ENCODE peak calls at places on chromosomes 6 and 20, in eight cellular contexts. One of them, this sample, is unnamed.
A peak's percentile ranks its signal among the peaks of the same experiment; 100 is the strongest.

GRCh38 chr6:118876201-118876600 is 17.8 kb upstream of the ASF1A start:
- DNase-seq in ovary: no peak
- DNase-seq in A549: peak; percentile 5
- DNase-seq in GM12878: no peak
- DNase-seq in upper lobe of left lung: no peak
- DNase-seq in sigmoid colon: no peak
- DNase-seq in transverse colon: no peak
- DNase-seq in tibial nerve: no peak
- DNase-seq in this sample: no peak

GRCh38 chr6:27901801-27902200 is 10.4 kb downstream of the OR2B2 start:
- DNase-seq in ovary: no peak
- DNase-seq in A549: peak; percentile 35
- DNase-seq in GM12878: no peak
- DNase-seq in upper lobe of left lung: no peak
- DNase-seq in sigmoid colon: no peak
- DNase-seq in transverse colon: no peak
- DNase-seq in tibial nerve: no peak
- DNase-seq in this sample: no peak

GRCh38 chr6:9831783-9832182 is 583.1 kb downstream of the TFAP2A start:
- DNase-seq in ovary: no peak
- DNase-seq in A549: no peak
- DNase-seq in GM12878: no peak
- DNase-seq in upper lobe of left lung: no peak
- DNase-seq in sigmoid colon: no peak
- DNase-seq in transverse colon: no peak
- DNase-seq in tibial nerve: no peak
- DNase-seq in this sample: no peak

GRCh38 chr20:17882065-17882833 is 86.3 kb downstream of the SNX5 start:
- DNase-seq in ovary: no peak
- DNase-seq in A549: no peak
- DNase-seq in GM12878: no peak
- DNase-seq in upper lobe of left lung: no peak
- DNase-seq in sigmoid colon: peak; percentile 53
- DNase-seq in transverse colon: no peak
- DNase-seq in tibial nerve: no peak
- DNase-seq in this sample: no peak

GRCh38 chr20:50783903-50784302 is 11.0 kb upstream of the BCAS4 start:
- DNase-seq in ovary: no peak
- DNase-seq in A549: no peak
- DNase-seq in GM12878: no peak
- DNase-seq in upper lobe of left lung: no peak
- DNase-seq in sigmoid colon: no peak
- DNase-seq in transverse colon: no peak
- DNase-seq in tibial nerve: no peak
- DNase-seq in this sample: no peak

GRCh38 chr6:91697010-91697694 is 1110.3 kb upstream of the MAP3K7 start:
- DNase-seq in ovary: no peak
- DNase-seq in A549: no peak
- DNase-seq in GM12878: no peak
- DNase-seq in upper lobe of left lung: no peak
- DNase-seq in sigmoid colon: no peak
- DNase-seq in transverse colon: no peak
- DNase-seq in tibial nerve: no peak
- DNase-seq in this sample: no peak

GRCh38 chr6:148842631-148843030 is 95.8 kb downstream of the UST start:
- DNase-seq in ovary: no peak
- DNase-seq in A549: no peak
- DNase-seq in GM12878: no peak
- DNase-seq in upper lobe of left lung: peak; percentile 58
- DNase-seq in sigmoid colon: no peak
- DNase-seq in transverse colon: no peak
- DNase-seq in tibial nerve: no peak
- DNase-seq in this sample: no peak

GRCh38 chr6:97361286-97361685 is 78.3 kb upstream of the MMS22L start:
- DNase-seq in ovary: no peak
- DNase-seq in A549: peak; percentile 1
- DNase-seq in GM12878: no peak
- DNase-seq in upper lobe of left lung: no peak
- DNase-seq in sigmoid colon: no peak
- DNase-seq in transverse colon: no peak
- DNase-seq in tibial nerve: no peak
- DNase-seq in this sample: no peak

GRCh38 chr6:117932001-117932400 is 24.9 kb downstream of the SLC35F1 start:
- DNase-seq in ovary: no peak
- DNase-seq in A549: no peak
- DNase-seq in GM12878: no peak
- DNase-seq in upper lobe of left lung: no peak
- DNase-seq in sigmoid colon: no peak
- DNase-seq in transverse colon: no peak
- DNase-seq in tibial nerve: no peak
- DNase-seq in this sample: no peak

GRCh38 chr6:125612400-125612846 is 137.0 kb upstream of the HEY2 start:
- DNase-seq in ovary: no peak
- DNase-seq in A549: no peak
- DNase-seq in GM12878: no peak
- DNase-seq in upper lobe of left lung: no peak
- DNase-seq in sigmoid colon: no peak
- DNase-seq in transverse colon: no peak
- DNase-seq in tibial nerve: no peak
- DNase-seq in this sample: no peak

GRCh38 chr6:132298344-132298949 is 102.8 kb downstream of the MOXD1 start:
- DNase-seq in ovary: no peak
- DNase-seq in A549: peak; percentile 41
- DNase-seq in GM12878: no peak
- DNase-seq in upper lobe of left lung: no peak
- DNase-seq in sigmoid colon: no peak
- DNase-seq in transverse colon: peak; percentile 43
- DNase-seq in tibial nerve: no peak
- DNase-seq in this sample: no peak

GRCh38 chr6:7218586-7218985 is 94.4 kb downstream of the SSR1 start:
- DNase-seq in ovary: no peak
- DNase-seq in A549: no peak
- DNase-seq in GM12878: no peak
- DNase-seq in upper lobe of left lung: no peak
- DNase-seq in sigmoid colon: no peak
- DNase-seq in transverse colon: no peak
- DNase-seq in tibial nerve: no peak
- DNase-seq in this sample: no peak

GRCh38 chr20:57828696-57829095 is 118.9 kb upstream of the PMEPA1 start:
- DNase-seq in ovary: no peak
- DNase-seq in A549: no peak
- DNase-seq in GM12878: no peak
- DNase-seq in upper lobe of left lung: no peak
- DNase-seq in sigmoid colon: peak; percentile 48
- DNase-seq in transverse colon: no peak
- DNase-seq in tibial nerve: no peak
- DNase-seq in this sample: no peak

GRCh38 chr6:23533954-23534725 is 591.9 kb upstream of the NRSN1 start:
- DNase-seq in ovary: no peak
- DNase-seq in A549: no peak
- DNase-seq in GM12878: no peak
- DNase-seq in upper lobe of left lung: no peak
- DNase-seq in sigmoid colon: no peak
- DNase-seq in transverse colon: no peak
- DNase-seq in tibial nerve: no peak
- DNase-seq in this sample: no peak

DNA sequence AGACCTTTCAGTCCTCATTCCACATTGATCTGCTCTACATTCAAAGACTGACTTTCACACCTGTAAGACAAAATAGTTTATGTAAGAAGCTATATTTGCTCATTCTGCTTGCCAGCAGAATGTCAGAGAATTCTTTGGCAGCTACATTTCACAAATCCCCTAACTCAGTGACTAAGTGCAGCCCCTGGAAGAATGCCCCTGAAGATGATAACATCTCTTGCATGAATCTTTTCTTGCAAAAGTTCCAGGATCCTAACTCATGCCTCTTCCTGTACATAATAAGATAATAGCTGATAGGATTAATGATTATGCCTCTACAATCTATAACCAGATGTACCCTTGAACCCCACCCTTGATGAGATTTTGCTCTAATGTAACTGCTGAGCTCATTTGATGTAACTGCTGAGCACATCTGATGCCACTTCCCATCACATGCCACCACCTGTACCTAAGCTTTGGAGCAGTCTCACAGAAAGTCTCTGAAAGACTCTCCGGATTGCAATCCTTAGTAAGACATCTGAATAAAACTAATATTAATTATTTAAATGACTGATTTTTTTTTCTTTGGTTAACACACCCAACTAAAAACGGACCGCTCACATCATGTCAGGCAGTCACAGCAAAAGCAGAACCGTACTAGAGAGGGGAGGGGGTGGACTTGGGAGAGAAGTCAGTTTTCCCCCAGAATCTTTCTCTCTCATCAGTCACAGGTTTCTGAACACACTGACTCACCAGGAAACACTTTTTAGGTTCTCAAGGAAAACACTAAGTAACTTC is 684 bp upstream of the DNAH8 start:
- DNase-seq in ovary: no peak
- DNase-seq in A549: no peak
- DNase-seq in GM12878: no peak
- DNase-seq in upper lobe of left lung: no peak
- DNase-seq in sigmoid colon: no peak
- DNase-seq in transverse colon: no peak
- DNase-seq in tibial nerve: no peak
- DNase-seq in this sample: no peak
- H3K4me3 ChIP-seq in ovary: no peak overlapping the region
- H3K4me3 ChIP-seq in A549: no peak overlapping the region
- H3K4me3 ChIP-seq in GM12878: no peak overlapping the region
- H3K4me3 ChIP-seq in upper lobe of left lung: peak overlapping the region; percentile 28
- H3K4me3 ChIP-seq in sigmoid colon: no peak overlapping the region
- H3K4me3 ChIP-seq in transverse colon: no peak overlapping the region
- H3K4me3 ChIP-seq in tibial nerve: no peak overlapping the region
- H3K4me3 ChIP-seq in this sample: peak overlapping the region; percentile 40

DNA sequence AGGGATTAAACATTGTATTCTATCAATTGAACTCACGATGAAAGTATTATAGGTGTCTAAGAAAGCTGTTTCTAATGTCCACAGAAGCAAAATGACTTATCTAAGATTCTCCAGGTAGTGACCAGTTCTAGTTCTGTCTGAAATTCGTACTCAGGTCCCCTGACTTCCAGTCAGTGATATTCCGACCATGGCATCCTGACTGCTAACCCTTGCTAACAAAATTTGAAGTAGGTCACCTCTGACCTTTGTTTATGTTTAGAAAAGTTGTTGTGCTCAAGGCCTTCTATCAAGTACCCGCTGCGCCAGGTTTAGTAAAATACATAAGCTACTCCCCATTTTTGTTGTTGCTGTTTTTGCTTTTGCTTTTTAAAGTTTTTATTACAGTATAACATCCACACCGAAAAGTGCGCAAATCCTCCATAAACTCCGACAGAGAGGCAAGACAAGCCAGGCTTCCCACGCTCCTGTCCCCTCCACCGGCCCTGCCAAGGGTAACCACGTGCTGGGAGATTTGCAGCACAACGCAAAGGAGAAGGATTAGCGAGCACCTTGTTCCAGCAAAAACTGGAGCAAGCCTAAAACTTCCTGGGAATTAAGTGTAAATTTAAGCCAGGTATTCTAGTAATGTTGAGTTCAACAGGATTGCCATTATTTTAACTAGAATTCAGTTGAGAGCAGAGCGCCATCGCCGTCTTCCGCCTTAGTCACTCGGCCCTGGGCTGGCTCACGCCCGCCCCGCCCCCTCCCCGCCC is 17.9 kb upstream of the HMGN4 start:
- DNase-seq in ovary: no peak
- DNase-seq in A549: no peak
- DNase-seq in GM12878: no peak
- DNase-seq in upper lobe of left lung: no peak
- DNase-seq in sigmoid colon: peak; percentile 84
- DNase-seq in transverse colon: no peak
- DNase-seq in tibial nerve: no peak
- DNase-seq in this sample: no peak
- TF ChIP-seq POLR2A in ovary: no peak
- TF ChIP-seq POLR2A in A549: no peak
- TF ChIP-seq POLR2A in GM12878: no peak
- TF ChIP-seq POLR2A in upper lobe of left lung: no peak
- TF ChIP-seq POLR2A in sigmoid colon: no peak
- TF ChIP-seq POLR2A in transverse colon: no peak
- TF ChIP-seq POLR2A in tibial nerve: no peak
- TF ChIP-seq POLR2A in this sample: no peak

GRCh38 chr6:34247481-34248197 is 1.2 kb downstream of the SMIM29 start:
- DNase-seq in ovary: no peak
- DNase-seq in A549: no peak
- DNase-seq in GM12878: no peak
- DNase-seq in upper lobe of left lung: no peak
- DNase-seq in sigmoid colon: peak; percentile 68
- DNase-seq in transverse colon: no peak
- DNase-seq in tibial nerve: no peak
- DNase-seq in this sample: no peak

GRCh38 chr6:34248727-34249468 is at the start of gene SMIM29:
- DNase-seq in ovary: peak; percentile 98
- DNase-seq in A549: peak; percentile 90
- DNase-seq in GM12878: peak; percentile 62
- DNase-seq in upper lobe of left lung: peak; percentile 98
- DNase-seq in sigmoid colon: peak; percentile 99
- DNase-seq in transverse colon: peak; percentile 98
- DNase-seq in tibial nerve: peak; percentile 92
- DNase-seq in this sample: peak; percentile 98

GRCh38 chr6:34249469-34250370 is 914 bp upstream of the SMIM29 start:
- DNase-seq in ovary: no peak
- DNase-seq in A549: no peak
- DNase-seq in GM12878: no peak
- DNase-seq in upper lobe of left lung: no peak
- DNase-seq in sigmoid colon: peak; percentile 59
- DNase-seq in transverse colon: no peak
- DNase-seq in tibial nerve: no peak
- DNase-seq in this sample: no peak

GRCh38 chr6:34246563-34247391 is 2.0 kb downstream of the SMIM29 start:
- DNase-seq in ovary: no peak
- DNase-seq in A549: peak; percentile 59
- DNase-seq in GM12878: no peak
- DNase-seq in upper lobe of left lung: no peak
- DNase-seq in sigmoid colon: peak; percentile 62
- DNase-seq in transverse colon: no peak
- DNase-seq in tibial nerve: no peak
- DNase-seq in this sample: no peak

DNA sequence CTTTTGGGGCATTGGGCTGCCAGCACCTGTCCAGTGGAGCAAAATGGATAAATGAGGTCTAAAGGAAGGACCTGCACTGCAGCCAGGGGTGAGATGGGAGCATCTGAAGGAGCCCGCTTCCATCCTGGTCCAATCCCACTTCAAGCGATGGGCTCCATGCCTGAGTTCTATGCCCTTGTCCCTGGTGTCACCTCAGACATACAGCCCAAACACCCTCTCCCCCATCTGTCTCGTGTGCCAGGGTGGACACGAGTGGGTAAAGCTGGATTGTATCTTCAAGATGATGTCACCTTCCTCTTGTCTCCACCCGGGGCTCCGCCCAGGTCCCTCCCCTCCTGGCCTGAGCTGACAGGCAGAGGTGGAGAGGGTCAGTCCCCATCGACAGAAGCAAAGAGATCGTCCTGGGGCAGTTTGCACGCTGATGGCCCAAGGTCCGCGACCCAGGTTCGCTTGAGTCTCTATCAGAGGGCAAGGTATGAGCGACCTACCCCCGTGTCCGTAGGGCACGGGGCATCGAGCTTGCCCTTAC is 544 bp downstream of the SMIM29 start:
- DNase-seq in ovary: peak; percentile 67
- DNase-seq in A549: peak; percentile 43
- DNase-seq in GM12878: no peak
- DNase-seq in upper lobe of left lung: peak; percentile 74
- DNase-seq in sigmoid colon: peak; percentile 88
- DNase-seq in transverse colon: peak; percentile 75
- DNase-seq in tibial nerve: no peak
- DNase-seq in this sample: no peak
- TF ChIP-seq EP300 in ovary: no peak
- TF ChIP-seq EP300 in A549: no peak
- TF ChIP-seq EP300 in GM12878: no peak
- TF ChIP-seq EP300 in upper lobe of left lung: no peak
- TF ChIP-seq EP300 in sigmoid colon: no peak
- TF ChIP-seq EP300 in transverse colon: no peak
- TF ChIP-seq EP300 in tibial nerve: no peak
- TF ChIP-seq EP300 in this sample: no peak

GRCh38 chr6:151317995-151318365 is 73.4 kb downstream of the ZBTB2 start:
- DNase-seq in ovary: no peak
- DNase-seq in A549: no peak
- DNase-seq in GM12878: no peak
- DNase-seq in upper lobe of left lung: no peak
- DNase-seq in sigmoid colon: no peak
- DNase-seq in transverse colon: no peak
- DNase-seq in tibial nerve: no peak
- DNase-seq in this sample: no peak
- H3K4me3 ChIP-seq in ovary: no peak overlapping the region
- H3K4me3 ChIP-seq in A549: no peak overlapping the region
- H3K4me3 ChIP-seq in GM12878: no peak overlapping the region
- H3K4me3 ChIP-seq in upper lobe of left lung: no peak overlapping the region
- H3K4me3 ChIP-seq in sigmoid colon: no peak overlapping the region
- H3K4me3 ChIP-seq in transverse colon: no peak overlapping the region
- H3K4me3 ChIP-seq in tibial nerve: no peak overlapping the region
- H3K4me3 ChIP-seq in this sample: no peak overlapping the region

This sample was measured in suprapubic skin.